ENCODE peak calls at places on chromosomes 7 and 10, in six cellular contexts. A is astrocyte of the spinal cord; M is progenitor cell of endocrine pancreas; F is endothelial cell of umbilical vein; N is kidney; B is activated CD8-positive, alpha-beta T cell treated with anti-CD3 and anti-CD28 coated beads for 36 hours. L is an unnamed sample.

GRCh38 chr7:20839196-20839735 is 52.6 kb upstream of the SP8 start:
- DNase-seq in N (no peak), A (no peak), B (no peak), M (no peak), F (no peak), L (no peak)

GRCh38 chr10:74437822-74438221 is 286.8 kb downstream of the ADK start:
- DNase-seq in M (no peak), F (no peak), A (peak), N (no peak), B (no peak), L (no peak)

GRCh38 chr7:110922906-110923305 is 168.0 kb upstream of the LRRN3 start:
- DNase-seq in F (peak), N (no peak), M (no peak), A (peak), B (no peak), L (no peak)

GRCh38 chr7:151008511-151009323 is 15.6 kb downstream of the ATG9B start:
- DNase-seq in F (peak), B (peak), M (peak), N (peak), A (no peak), L (peak)

GRCh38 chr7:84548366-84549085 is 353.9 kb upstream of the SEMA3A start:
- DNase-seq in B (no peak), A (peak), N (no peak), F (no peak), M (no peak), L (no peak)

GRCh38 chr7:76063525-76063924 is 15.6 kb downstream of the MDH2 start:
- DNase-seq in M (no peak), F (no peak), B (no peak), A (no peak), N (peak), L (no peak)

GRCh38 chr10:76899490-76899889 is 738.1 kb downstream of the KCNMA1 start:
- DNase-seq in B (no peak), N (no peak), A (no peak), M (no peak), F (no peak), L (no peak)

GRCh38 chr10:131402771-131403723 is 91.5 kb upstream of the TCERG1L start:
- DNase-seq in F (no peak), A (no peak), N (peak), M (no peak), B (no peak), L (no peak)

GRCh38 chr7:111362660-111363059 is 199.6 kb downstream of the IMMP2L start:
- DNase-seq in N (no peak), B (no peak), A (peak), F (no peak), M (no peak), L (no peak)

GRCh38 chr7:101470668-101471067 is 108.0 kb downstream of the COL26A1 start:
- DNase-seq in A (no peak), F (no peak), N (no peak), B (no peak), M (no peak), L (no peak)

GRCh38 chr10:129586897-129587443 is 119.9 kb downstream of the MGMT start:
- DNase-seq in A (no peak), B (no peak), F (no peak), N (no peak), M (no peak), L (no peak)

GRCh38 chr7:127317447-127317961 is 64.8 kb upstream of the GRM8 start:
- DNase-seq in M (no peak), F (no peak), B (no peak), A (no peak), N (no peak), L (no peak)

GRCh38 chr7:42262907-42263466 is 26.0 kb upstream of the GLI3 start:
- DNase-seq in A (peak), M (no peak), N (no peak), F (no peak), B (no peak), L (no peak)

GRCh38 chr10:34280599-34281374 is 534.3 kb downstream of the PARD3 start:
- DNase-seq in M (no peak), B (peak), A (peak), N (no peak), F (peak), L (no peak)

GRCh38 chr7:50330701-50331100 is 26.2 kb downstream of the IKZF1 start:
- DNase-seq in N (no peak), F (no peak), M (no peak), B (peak), A (no peak), L (no peak)

GRCh38 chr7:25720427-25720826 is 431.6 kb upstream of the NFE2L3 start:
- DNase-seq in F (peak), N (no peak), A (no peak), M (no peak), B (no peak), L (no peak)

GRCh38 chr10:12346707-12347106 is 2.6 kb upstream of the CAMK1D start:
- DNase-seq in A (no peak), B (no peak), F (no peak), N (no peak), M (no peak), L (no peak)

GRCh38 chr7:68752485-68752884 is 845.8 kb upstream of the AUTS2 start:
- DNase-seq in B (no peak), M (no peak), F (no peak), N (no peak), A (no peak), L (no peak)

GRCh38 chr10:17586741-17587720 is 30.1 kb downstream of the HACD1 start:
- DNase-seq in N (no peak), B (no peak), A (peak), M (no peak), F (no peak), L (no peak)

GRCh38 chr7:101891124-101891523 is 73.7 kb downstream of the CUX1 start:
- DNase-seq in B (no peak), M (no peak), A (no peak), N (no peak), F (no peak), L (no peak)

GRCh38 chr10:51176976-51177690 is 102.8 kb downstream of the PRKG1 start:
- DNase-seq in F (no peak), M (no peak), B (no peak), A (peak), N (no peak), L (no peak)

GRCh38 chr7:7157177-7157886 is 25.0 kb upstream of the C1GALT1 start:
- DNase-seq in F (no peak), A (peak), B (peak), N (no peak), M (no peak), L (peak)

GRCh38 chr7:14340415-14341079 is 351.1 kb upstream of the ETV1 start:
- DNase-seq in N (no peak), M (no peak), A (no peak), F (no peak), B (no peak), L (no peak)

GRCh38 chr10:119025776-119026175 is 3.7 kb upstream of the NANOS1 start:
- DNase-seq in F (no peak), A (no peak), M (no peak), B (no peak), N (no peak), L (no peak)

GRCh38 chr10:2925631-2926030 is 141.7 kb upstream of the PFKP start:
- DNase-seq in M (no peak), A (peak), N (peak), F (peak), B (no peak), L (no peak)

GRCh38 chr7:359226-359775 is 69.3 kb downstream of the FOXL3 start:
- DNase-seq in F (no peak), M (no peak), N (peak), A (no peak), B (no peak), L (no peak)

GRCh38 chr7:96720843-96721242 is 11.2 kb upstream of the SEM1 start:
- DNase-seq in F (no peak), B (no peak), A (no peak), M (no peak), N (no peak), L (no peak)

GRCh38 chr10:91713471-91714072 is 80.7 kb upstream of the PPP1R3C start:
- DNase-seq in F (no peak), N (no peak), B (no peak), M (no peak), A (no peak), L (no peak)

GRCh38 chr7:28140964-28141363 is 39.6 kb downstream of the JAZF1 start:
- DNase-seq in B (no peak), N (no peak), F (no peak), M (no peak), A (no peak), L (no peak)

GRCh38 chr7:79552463-79552862 is 99.0 kb upstream of the MAGI2 start:
- DNase-seq in B (no peak), M (no peak), F (no peak), A (no peak), N (no peak), L (no peak)

GRCh38 chr7:73304071-73304470 is 4.6 kb downstream of the NSUN5 start:
- DNase-seq in F (no peak), M (no peak), A (no peak), B (no peak), N (peak), L (no peak)

GRCh38 chr10:109861051-109861450 is 62.3 kb downstream of the XPNPEP1 start:
- DNase-seq in N (no peak), M (no peak), A (no peak), F (no peak), B (no peak), L (no peak)

GRCh38 chr10:118108194-118109026 is 61.7 kb upstream of the RAB11FIP2 start:
- DNase-seq in M (no peak), B (no peak), A (peak), F (no peak), N (no peak), L (no peak)

DNA sequence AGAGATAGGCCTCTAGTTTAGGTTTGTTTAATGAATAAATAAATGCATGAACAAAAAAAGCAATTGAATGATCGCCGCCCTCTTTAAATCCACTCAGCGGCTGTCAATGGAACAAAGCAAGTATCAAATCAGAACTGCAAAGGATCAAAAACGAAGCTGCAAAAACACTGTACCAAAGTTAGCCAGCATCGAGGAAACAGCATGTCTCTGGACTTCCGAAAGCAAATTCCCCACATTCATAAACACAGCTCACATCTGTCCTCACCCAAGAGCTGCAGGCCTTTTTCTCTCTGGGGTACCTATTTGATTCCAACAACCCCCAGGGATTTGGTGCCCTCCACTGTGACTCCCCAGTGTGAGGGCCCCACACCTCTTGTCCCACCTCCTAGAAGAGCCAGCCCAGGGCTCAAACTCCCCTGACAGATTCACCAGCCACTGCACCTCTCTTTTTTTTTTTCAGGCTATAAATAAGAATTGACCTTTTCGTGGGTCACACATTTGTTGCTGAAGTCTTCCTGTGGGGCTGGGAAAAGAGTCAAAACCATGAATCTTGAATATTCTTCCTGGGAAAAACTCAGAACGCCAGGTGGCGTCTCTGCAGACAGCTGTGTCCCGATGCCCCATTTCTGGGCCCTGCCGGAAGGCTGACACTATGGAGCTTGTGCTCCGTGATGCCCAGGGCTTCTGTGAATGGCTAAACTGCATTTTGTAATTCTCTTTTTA is 51.8 kb downstream of the HSPA12A start:
- DNase-seq in A (peak), B (no peak), M (no peak), N (peak), F (no peak), L (no peak)
- TF ChIP-seq CTCF in A (peak), B (no peak), M (peak), N (peak), F (peak), L (no peak)

DNA sequence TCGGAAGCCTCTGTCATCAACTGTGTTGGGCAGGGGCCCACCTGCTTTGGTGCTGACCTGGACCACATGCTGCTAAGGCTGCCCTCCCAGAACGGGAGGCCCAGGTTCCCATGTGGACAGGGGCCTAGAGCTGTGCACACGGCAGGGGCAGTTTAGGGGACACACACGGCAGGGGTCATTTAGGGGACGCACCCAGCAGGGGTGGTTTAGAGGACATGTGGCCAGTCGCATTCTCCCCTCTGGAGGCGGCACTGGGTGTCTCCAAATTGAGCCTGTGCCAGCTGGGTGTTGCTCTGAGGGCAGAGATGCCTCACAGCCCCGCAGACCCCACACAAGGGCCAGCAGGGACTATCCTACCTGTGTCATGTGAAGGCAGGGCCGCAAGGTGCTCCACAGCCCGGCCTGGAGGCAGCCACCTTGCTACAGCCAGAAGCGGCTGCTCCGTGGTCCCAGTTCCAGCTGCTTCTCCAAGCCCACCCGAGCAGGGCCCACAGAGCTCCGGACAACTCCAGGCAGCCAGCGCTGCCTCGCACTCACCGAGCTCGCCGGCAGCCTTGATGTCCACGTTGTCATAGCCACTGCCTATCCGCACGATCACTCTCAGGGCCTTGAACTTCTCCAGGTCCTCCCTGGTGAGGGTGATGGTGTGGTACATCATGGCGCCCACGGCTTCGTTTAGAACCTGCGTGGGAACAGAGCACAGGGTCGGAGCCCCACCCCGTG is 60.7 kb downstream of the ZRANB1 start:
- DNase-seq in N (peak), M (no peak), F (no peak), A (no peak), B (no peak), L (peak)
- TF ChIP-seq CTCF in N (no peak), M (no peak), F (no peak), A (no peak), B (no peak), L (no peak)

DNA sequence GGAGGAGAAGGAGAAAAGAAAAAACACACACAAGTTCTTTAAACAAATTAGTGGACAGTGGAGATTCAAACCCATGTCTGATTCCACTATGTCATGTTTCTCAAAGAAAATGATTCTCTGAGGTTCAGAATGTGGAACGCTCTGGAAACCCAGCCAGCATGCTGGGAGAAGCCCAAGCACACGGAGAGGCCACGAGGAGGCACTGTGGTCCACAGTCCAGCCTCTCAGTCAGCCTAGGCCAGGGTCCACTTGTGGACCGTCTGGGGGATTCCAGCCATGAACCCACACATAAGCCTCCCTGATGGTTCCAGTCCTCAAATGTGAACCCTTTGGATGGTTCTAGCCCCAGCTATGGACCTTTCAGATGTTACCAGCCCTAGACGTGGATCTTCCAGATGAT is 73.4 kb downstream of the CAV1 start:
- DNase-seq in F (no peak), N (no peak), A (no peak), M (no peak), B (no peak), L (no peak)
- TF ChIP-seq CTCF in F (peak), N (peak), A (peak), M (peak), B (no peak), L (no peak)

GRCh38 chr7:140262242-140262903 is 85.6 kb upstream of the KDM7A start:
- DNase-seq in A (no peak), M (no peak), F (no peak), N (no peak), B (peak), L (no peak)

GRCh38 chr7:140273417-140273816 is 96.6 kb upstream of the KDM7A start:
- DNase-seq in N (no peak), F (no peak), M (no peak), B (no peak), A (no peak), L (no peak)

GRCh38 chr7:140263277-140263676 is 86.5 kb upstream of the KDM7A start:
- DNase-seq in F (no peak), N (no peak), B (peak), M (no peak), A (no peak), L (no peak)

GRCh38 chr7:140269004-140269638 is 92.3 kb upstream of the KDM7A start:
- DNase-seq in B (no peak), M (no peak), F (no peak), N (no peak), A (no peak), L (no peak)

GRCh38 chr7:140267381-140268226 is 90.8 kb upstream of the KDM7A start:
- DNase-seq in A (no peak), N (no peak), B (no peak), M (no peak), F (no peak), L (no peak)
- TF ChIP-seq CTCF in A (no peak), N (no peak), B (no peak), M (no peak), F (no peak), L (no peak)

GRCh38 chr10:36886303-36886891 is 239.0 kb upstream of the ANKRD30A start:
- DNase-seq in N (no peak), A (no peak), M (no peak), B (no peak), F (no peak), L (no peak)

GRCh38 chr10:36885746-36886145 is 239.7 kb upstream of the ANKRD30A start:
- DNase-seq in N (no peak), B (no peak), A (no peak), F (no peak), M (no peak), L (no peak)

DNA sequence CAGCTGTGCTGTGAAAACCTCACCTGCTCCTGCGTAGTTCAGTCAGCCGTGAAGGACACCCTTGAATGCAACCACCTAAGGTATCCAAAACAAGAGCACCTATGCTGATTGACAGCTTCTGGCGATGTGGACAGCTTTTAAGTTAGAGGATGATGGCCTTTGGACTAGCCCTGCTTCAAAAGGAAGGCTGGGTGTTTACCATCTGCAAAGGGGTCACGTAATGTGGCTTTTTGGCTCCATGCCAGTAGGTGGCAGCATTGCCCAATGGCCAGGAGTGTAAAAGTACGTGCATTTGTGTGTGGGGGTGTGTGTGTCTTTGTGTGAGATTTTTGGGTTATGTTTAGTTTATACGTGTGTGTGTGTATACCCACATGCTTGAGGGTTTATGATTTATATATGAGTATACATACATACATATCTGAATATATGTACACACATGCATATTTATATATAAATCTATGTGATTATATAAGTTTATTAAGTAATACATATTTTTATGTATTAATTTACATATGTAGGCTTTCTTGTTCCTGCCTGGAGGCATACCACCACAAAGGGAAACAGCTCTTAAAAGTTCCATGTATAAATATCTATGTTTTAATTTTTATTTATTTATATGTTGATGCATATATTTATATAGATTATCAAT is 236.3 kb upstream of the ANKRD30A start:
- DNase-seq in N (no peak), A (no peak), F (peak), B (peak), M (peak), L (no peak)
- TF ChIP-seq CTCF in N (no peak), A (peak), F (peak), B (peak), M (peak), L (no peak)

GRCh38 chr10:61169294-61169693 is 225.3 kb upstream of the RHOBTB1 start:
- DNase-seq in B (no peak), F (no peak), N (no peak), M (no peak), A (no peak), L (no peak)

GRCh38 chr10:61164458-61165160 is 220.6 kb upstream of the RHOBTB1 start:
- DNase-seq in B (no peak), M (no peak), A (no peak), F (peak), N (peak), L (no peak)

GRCh38 chr10:61166489-61166888 is 222.5 kb upstream of the RHOBTB1 start:
- DNase-seq in B (no peak), M (no peak), N (no peak), F (no peak), A (no peak), L (no peak)

GRCh38 chr10:61163403-61163802 is 219.4 kb upstream of the RHOBTB1 start:
- DNase-seq in N (no peak), B (no peak), A (no peak), F (no peak), M (no peak), L (no peak)

GRCh38 chr10:61166065-61166464 is 222.1 kb upstream of the RHOBTB1 start:
- DNase-seq in F (no peak), B (no peak), N (no peak), M (no peak), A (no peak), L (no peak)
- TF ChIP-seq CTCF in F (no peak), B (no peak), N (no peak), M (no peak), A (no peak), L (no peak)

GRCh38 chr7:141641876-141642275 is 60.1 kb downstream of the DENND11 start:
- DNase-seq in M (no peak), A (no peak), B (no peak), F (no peak), N (no peak), L (no peak)
- TF ChIP-seq CTCF in M (no peak), A (peak), B (no peak), F (no peak), N (no peak), L (no peak)